ENCODE peak calls at places on chromosomes 6 and 20, in four cellular contexts. One of them, this sample, is unnamed. For H3K4me1, the result is how much of the 10 kb centered on the place peaks cover.

GRCh38 chr20:47708140-47708807 is 77.0 kb downstream of the SULF2 start:
- DNase-seq in transverse colon: no peak
- DNase-seq in upper lobe of left lung: no peak
- DNase-seq in HCT116: no peak
- DNase-seq in this sample: no peak

GRCh38 chr6:34243131-34243771 is 5.6 kb downstream of the SMIM29 start:
- DNase-seq in transverse colon: no peak
- DNase-seq in upper lobe of left lung: no peak
- DNase-seq in HCT116: no peak
- DNase-seq in this sample: no peak

GRCh38 chr20:37983286-37983685 is 50.0 kb downstream of the TTI1 start:
- DNase-seq in transverse colon: no peak
- DNase-seq in upper lobe of left lung: no peak
- DNase-seq in HCT116: no peak
- DNase-seq in this sample: no peak

GRCh38 chr6:37283786-37284185 is 25.8 kb upstream of the TMEM217 start:
- DNase-seq in transverse colon: peak
- DNase-seq in upper lobe of left lung: no peak
- DNase-seq in HCT116: no peak
- DNase-seq in this sample: no peak

GRCh38 chr6:137799950-137800568 is 67.0 kb upstream of the TNFAIP3 start:
- DNase-seq in transverse colon: peak
- DNase-seq in upper lobe of left lung: peak
- DNase-seq in HCT116: peak
- DNase-seq in this sample: no peak

GRCh38 chr6:17865798-17866725 is 121.4 kb downstream of the KIF13A start:
- DNase-seq in transverse colon: peak
- DNase-seq in upper lobe of left lung: peak
- DNase-seq in HCT116: peak
- DNase-seq in this sample: no peak

GRCh38 chr20:54335299-54335698 is 127.4 kb downstream of the PFDN4 start:
- DNase-seq in transverse colon: no peak
- DNase-seq in upper lobe of left lung: no peak
- DNase-seq in HCT116: no peak
- DNase-seq in this sample: no peak

GRCh38 chr6:119479860-119480655 is 130.5 kb upstream of the MAN1A1 start:
- DNase-seq in transverse colon: no peak
- DNase-seq in upper lobe of left lung: no peak
- DNase-seq in HCT116: no peak
- DNase-seq in this sample: no peak

GRCh38 chr20:62405108-62405980 is 1.7 kb downstream of the CABLES2 start:
- DNase-seq in transverse colon: no peak
- DNase-seq in upper lobe of left lung: peak
- DNase-seq in HCT116: no peak
- DNase-seq in this sample: no peak

GRCh38 chr20:23022849-23023248 is 12.3 kb upstream of the SSTR4 start:
- DNase-seq in transverse colon: no peak
- DNase-seq in upper lobe of left lung: no peak
- DNase-seq in HCT116: no peak
- DNase-seq in this sample: no peak

GRCh38 chr6:32668226-32668747 is 1.8 kb upstream of the HLA-DQB1 start:
- DNase-seq in transverse colon: peak
- DNase-seq in upper lobe of left lung: peak
- DNase-seq in HCT116: peak
- DNase-seq in this sample: peak

GRCh38 chr20:21767200-21767738 is 61.8 kb downstream of the PAX1 start:
- DNase-seq in transverse colon: no peak
- DNase-seq in upper lobe of left lung: no peak
- DNase-seq in HCT116: no peak
- DNase-seq in this sample: no peak
- H3K27ac ChIP-seq in transverse colon: no peak
- H3K27ac ChIP-seq in upper lobe of left lung: no peak
- H3K27ac ChIP-seq in HCT116: no peak
- H3K27ac ChIP-seq in this sample: no peak

GRCh38 chr6:1099257-1099656 is 212.6 kb upstream of the FOXQ1 start:
- DNase-seq in transverse colon: no peak
- DNase-seq in upper lobe of left lung: no peak
- DNase-seq in HCT116: no peak
- DNase-seq in this sample: no peak
- TF ChIP-seq POLR2AphosphoS5 in transverse colon: no peak
- TF ChIP-seq POLR2AphosphoS5 in upper lobe of left lung: no peak
- TF ChIP-seq POLR2AphosphoS5 in HCT116: no peak
- TF ChIP-seq POLR2AphosphoS5 in this sample: no peak

GRCh38 chr6:43853066-43853650 is 83.1 kb downstream of the VEGFA start:
- DNase-seq in transverse colon: no peak
- DNase-seq in upper lobe of left lung: peak
- DNase-seq in HCT116: no peak
- DNase-seq in this sample: no peak

GRCh38 chr6:43858161-43859153 is 88.4 kb downstream of the VEGFA start:
- DNase-seq in transverse colon: no peak
- DNase-seq in upper lobe of left lung: no peak
- DNase-seq in HCT116: no peak
- DNase-seq in this sample: no peak

GRCh38 chr6:43856005-43856765 is 86.2 kb downstream of the VEGFA start:
- DNase-seq in transverse colon: peak
- DNase-seq in upper lobe of left lung: peak
- DNase-seq in HCT116: peak
- DNase-seq in this sample: no peak

GRCh38 chr6:43852350-43852864 is 82.4 kb downstream of the VEGFA start:
- DNase-seq in transverse colon: no peak
- DNase-seq in upper lobe of left lung: no peak
- DNase-seq in HCT116: no peak
- DNase-seq in this sample: no peak

GRCh38 chr6:43855247-43855646 is 85.2 kb downstream of the VEGFA start:
- DNase-seq in transverse colon: no peak
- DNase-seq in upper lobe of left lung: no peak
- DNase-seq in HCT116: no peak
- DNase-seq in this sample: no peak
- H3K4me1 ChIP-seq in transverse colon: under half
- H3K4me1 ChIP-seq in upper lobe of left lung: under half
- H3K4me1 ChIP-seq in HCT116: under half
- H3K4me1 ChIP-seq in this sample: under half

DNA sequence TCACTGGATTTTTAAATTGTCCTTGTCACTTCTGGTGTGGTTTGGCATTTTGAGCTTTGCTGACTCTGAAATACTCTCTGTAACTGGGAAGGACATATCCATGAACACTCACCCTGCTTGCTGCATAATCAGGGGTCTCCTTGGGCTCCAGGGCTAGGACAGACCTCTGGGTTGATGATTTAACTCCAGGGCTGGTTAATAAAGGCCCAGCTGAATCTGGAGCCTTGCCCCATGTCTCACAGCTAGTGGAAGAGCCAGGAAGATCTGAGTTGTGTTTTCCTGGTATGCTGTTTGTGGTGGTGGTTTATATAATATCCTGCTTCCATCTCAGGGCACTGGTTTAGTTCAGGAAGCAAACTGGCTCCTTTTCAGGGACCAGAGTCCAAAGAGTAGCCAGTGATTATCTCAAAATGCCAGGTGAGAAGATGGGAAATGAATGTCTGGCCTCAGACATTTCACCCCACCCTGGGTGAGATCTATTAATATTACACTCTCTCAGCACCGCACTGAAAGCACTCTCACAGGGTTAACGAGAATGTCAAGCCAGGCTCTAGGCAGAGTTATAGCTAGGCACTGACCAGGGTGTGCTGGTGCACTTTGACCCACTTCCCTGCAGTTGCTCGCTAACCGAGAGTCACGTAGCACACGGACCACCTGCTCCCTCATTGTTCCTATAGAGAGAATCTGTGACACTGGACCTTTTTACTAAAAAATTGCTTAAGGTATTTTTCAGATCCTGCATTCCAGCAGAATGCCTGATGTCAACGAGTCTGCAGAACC is 90.1 kb upstream of the SLC22A16 start:
- DNase-seq in transverse colon: peak
- DNase-seq in upper lobe of left lung: no peak
- DNase-seq in HCT116: no peak
- DNase-seq in this sample: no peak
- H3K27ac ChIP-seq in transverse colon: peak
- H3K27ac ChIP-seq in upper lobe of left lung: no peak
- H3K27ac ChIP-seq in HCT116: no peak
- H3K27ac ChIP-seq in this sample: no peak

DNA sequence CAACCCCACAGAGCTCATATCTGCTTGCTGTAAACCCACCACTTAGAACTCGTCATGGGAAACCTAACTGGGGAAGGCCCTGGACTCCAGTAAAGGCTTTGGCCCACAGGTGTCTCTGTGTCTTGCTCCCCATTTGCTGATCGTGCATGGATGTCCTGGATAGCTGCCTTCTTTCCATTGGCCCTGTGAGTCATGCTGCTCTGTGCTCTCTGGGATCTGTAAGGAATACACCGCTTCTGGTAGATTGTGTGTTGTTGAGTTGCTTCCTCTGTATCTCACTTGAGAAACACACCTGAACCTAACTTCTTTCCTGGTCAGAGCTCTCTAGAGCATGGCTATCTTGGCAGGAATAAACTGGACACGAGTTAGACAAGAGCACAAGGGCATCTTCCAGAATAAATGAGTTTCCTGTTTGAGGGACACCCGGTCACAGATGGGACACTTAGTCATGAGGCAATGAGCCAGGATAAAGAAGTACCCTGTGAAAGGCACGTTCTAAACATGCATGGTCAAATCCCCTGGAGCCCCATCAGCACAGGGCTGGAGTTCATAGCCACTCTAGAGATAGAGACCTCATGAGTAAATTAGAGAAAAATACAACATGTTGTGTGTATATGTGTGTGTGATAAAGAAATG is 99.6 kb upstream of the TMEM170B start:
- DNase-seq in transverse colon: no peak
- DNase-seq in upper lobe of left lung: no peak
- DNase-seq in HCT116: no peak
- DNase-seq in this sample: no peak
- TF ChIP-seq POLR2AphosphoS5 in transverse colon: no peak
- TF ChIP-seq POLR2AphosphoS5 in upper lobe of left lung: peak
- TF ChIP-seq POLR2AphosphoS5 in HCT116: no peak
- TF ChIP-seq POLR2AphosphoS5 in this sample: no peak

DNA sequence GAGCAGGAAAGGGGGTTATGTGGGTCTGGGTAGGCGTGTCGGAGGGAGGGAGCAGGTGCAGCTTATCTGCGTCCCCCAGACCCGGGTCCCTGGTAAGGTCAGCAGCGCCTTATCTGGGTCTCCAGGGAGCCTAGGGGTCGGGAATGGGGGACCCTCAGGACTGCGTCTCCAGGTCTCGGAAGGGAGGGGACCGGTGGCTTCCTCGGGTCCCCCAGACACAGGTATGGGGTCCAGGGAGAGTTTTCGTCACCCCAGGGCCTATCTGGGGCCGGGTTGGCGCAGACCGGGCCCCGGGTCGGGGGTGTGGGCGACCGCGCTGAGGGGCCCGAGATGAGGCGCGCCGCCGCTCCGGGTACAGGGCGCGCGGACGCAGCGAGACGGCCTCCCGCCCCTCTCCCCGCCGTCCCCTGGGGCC is 325 bp downstream of the PLAGL2 start:
- DNase-seq in transverse colon: no peak
- DNase-seq in upper lobe of left lung: no peak
- DNase-seq in HCT116: no peak
- DNase-seq in this sample: no peak
- H3K4me1 ChIP-seq in transverse colon: under half
- H3K4me1 ChIP-seq in upper lobe of left lung: half or more
- H3K4me1 ChIP-seq in HCT116: under half
- H3K4me1 ChIP-seq in this sample: under half

This sample was measured in breast epithelium.